ENCODE peak calls at places on chromosomes 5 and 9, in six cellular contexts. One of them, this sample, is unnamed.

GRCh38 chr5:104179057-104179456 is 616.5 kb upstream of the NUDT12 start:
- DNase-seq in HCT116: peak
- DNase-seq in GM23338: peak
- DNase-seq in SK-N-SH: peak
- DNase-seq in PC-3: peak
- DNase-seq in MM.1S: peak
- DNase-seq in this sample: peak

GRCh38 chr5:111953351-111954127 is 196.5 kb upstream of the NREP start:
- DNase-seq in MM.1S: no peak
- DNase-seq in SK-N-SH: no peak
- DNase-seq in HCT116: no peak
- DNase-seq in GM23338: no peak
- DNase-seq in PC-3: no peak
- DNase-seq in this sample: peak

GRCh38 chr5:2184024-2184362 is 301.3 kb upstream of the IRX4 start:
- DNase-seq in GM23338: no peak
- DNase-seq in PC-3: no peak
- DNase-seq in MM.1S: no peak
- DNase-seq in SK-N-SH: no peak
- DNase-seq in HCT116: no peak
- DNase-seq in this sample: no peak

GRCh38 chr5:38695021-38695961 is 138.8 kb upstream of the LIFR start:
- DNase-seq in SK-N-SH: no peak
- DNase-seq in HCT116: no peak
- DNase-seq in GM23338: no peak
- DNase-seq in MM.1S: no peak
- DNase-seq in PC-3: no peak
- DNase-seq in this sample: no peak

GRCh38 chr5:9361835-9362234 is 184.0 kb downstream of the SEMA5A start:
- DNase-seq in SK-N-SH: peak
- DNase-seq in PC-3: peak
- DNase-seq in MM.1S: peak
- DNase-seq in HCT116: peak
- DNase-seq in GM23338: peak
- DNase-seq in this sample: peak

GRCh38 chr9:101453776-101454570 is 18.4 kb upstream of the ALDOB start:
- DNase-seq in SK-N-SH: no peak
- DNase-seq in MM.1S: no peak
- DNase-seq in PC-3: no peak
- DNase-seq in HCT116: no peak
- DNase-seq in GM23338: no peak
- DNase-seq in this sample: peak

GRCh38 chr9:78280982-78281668 is 15.8 kb upstream of the PSAT1 start:
- DNase-seq in HCT116: no peak
- DNase-seq in MM.1S: no peak
- DNase-seq in SK-N-SH: peak
- DNase-seq in PC-3: no peak
- DNase-seq in GM23338: no peak
- DNase-seq in this sample: peak

GRCh38 chr5:37900692-37901091 is 60.9 kb upstream of the GDNF start:
- DNase-seq in GM23338: peak
- DNase-seq in MM.1S: no peak
- DNase-seq in PC-3: peak
- DNase-seq in HCT116: peak
- DNase-seq in SK-N-SH: peak
- DNase-seq in this sample: peak

GRCh38 chr9:114002986-114003740 is 74.9 kb downstream of the AMBP start:
- DNase-seq in SK-N-SH: no peak
- DNase-seq in HCT116: no peak
- DNase-seq in MM.1S: no peak
- DNase-seq in PC-3: no peak
- DNase-seq in GM23338: no peak
- DNase-seq in this sample: no peak

GRCh38 chr9:35105571-35106342 is 2.8 kb upstream of the STOML2 start:
- DNase-seq in HCT116: no peak
- DNase-seq in MM.1S: no peak
- DNase-seq in PC-3: no peak
- DNase-seq in SK-N-SH: no peak
- DNase-seq in GM23338: no peak
- DNase-seq in this sample: no peak

GRCh38 chr9:130446111-130446861 is 1.5 kb downstream of the ASS1 start:
- DNase-seq in SK-N-SH: peak
- DNase-seq in MM.1S: no peak
- DNase-seq in HCT116: no peak
- DNase-seq in GM23338: peak
- DNase-seq in PC-3: peak
- DNase-seq in this sample: peak

GRCh38 chr5:50849554-50849953 is 183.1 kb downstream of the PARP8 start:
- DNase-seq in PC-3: no peak
- DNase-seq in SK-N-SH: no peak
- DNase-seq in GM23338: no peak
- DNase-seq in MM.1S: no peak
- DNase-seq in HCT116: no peak
- DNase-seq in this sample: no peak

GRCh38 chr5:177403194-177403825 is 2.8 kb upstream of the PFN3 start:
- DNase-seq in GM23338: peak
- DNase-seq in MM.1S: peak
- DNase-seq in HCT116: no peak
- DNase-seq in SK-N-SH: no peak
- DNase-seq in PC-3: peak
- DNase-seq in this sample: peak

GRCh38 chr5:5765066-5765465 is 342.6 kb downstream of the ICE1 start:
- DNase-seq in HCT116: no peak
- DNase-seq in GM23338: no peak
- DNase-seq in PC-3: no peak
- DNase-seq in MM.1S: no peak
- DNase-seq in SK-N-SH: no peak
- DNase-seq in this sample: no peak

GRCh38 chr9:121734465-121734864 is 83.0 kb downstream of the DAB2IP start:
- DNase-seq in HCT116: no peak
- DNase-seq in GM23338: no peak
- DNase-seq in MM.1S: no peak
- DNase-seq in SK-N-SH: no peak
- DNase-seq in PC-3: no peak
- DNase-seq in this sample: peak

GRCh38 chr9:85742630-85742928 is 825 bp upstream of the AGTPBP1 start:
- DNase-seq in SK-N-SH: no peak
- DNase-seq in HCT116: no peak
- DNase-seq in GM23338: no peak
- DNase-seq in PC-3: peak
- DNase-seq in MM.1S: peak
- DNase-seq in this sample: peak

GRCh38 chr9:129506892-129507291 is 114.0 kb downstream of the C9orf50 start:
- DNase-seq in SK-N-SH: peak
- DNase-seq in MM.1S: no peak
- DNase-seq in PC-3: no peak
- DNase-seq in HCT116: no peak
- DNase-seq in GM23338: peak
- DNase-seq in this sample: peak

GRCh38 chr5:151157426-151158286 is at the start of gene ANXA6:
- DNase-seq in SK-N-SH: peak
- DNase-seq in HCT116: peak
- DNase-seq in GM23338: peak
- DNase-seq in PC-3: peak
- DNase-seq in MM.1S: peak
- DNase-seq in this sample: peak

GRCh38 chr9:120912958-120913672 is 13.5 kb downstream of the TRAF1 start:
- DNase-seq in SK-N-SH: no peak
- DNase-seq in PC-3: no peak
- DNase-seq in MM.1S: no peak
- DNase-seq in GM23338: no peak
- DNase-seq in HCT116: no peak
- DNase-seq in this sample: no peak

GRCh38 chr9:109411069-109411761 is 86.9 kb downstream of the PTPN3 start:
- DNase-seq in PC-3: no peak
- DNase-seq in MM.1S: no peak
- DNase-seq in GM23338: no peak
- DNase-seq in HCT116: no peak
- DNase-seq in SK-N-SH: no peak
- DNase-seq in this sample: no peak

GRCh38 chr9:5446451-5447236 is 3.7 kb upstream of the CD274 start:
- DNase-seq in HCT116: no peak
- DNase-seq in PC-3: peak
- DNase-seq in MM.1S: no peak
- DNase-seq in GM23338: no peak
- DNase-seq in SK-N-SH: no peak
- DNase-seq in this sample: peak

GRCh38 chr5:55226027-55226933 is 835 bp downstream of the MCIDAS start:
- DNase-seq in MM.1S: peak
- DNase-seq in GM23338: peak
- DNase-seq in HCT116: peak
- DNase-seq in SK-N-SH: peak
- DNase-seq in PC-3: peak
- DNase-seq in this sample: peak

GRCh38 chr5:149863176-149863575 is 81.4 kb downstream of the PDE6A start:
- DNase-seq in MM.1S: no peak
- DNase-seq in SK-N-SH: no peak
- DNase-seq in HCT116: no peak
- DNase-seq in GM23338: no peak
- DNase-seq in PC-3: no peak
- DNase-seq in this sample: no peak

GRCh38 chr5:149857499-149857898 is 87.1 kb downstream of the PDE6A start:
- DNase-seq in MM.1S: no peak
- DNase-seq in HCT116: no peak
- DNase-seq in SK-N-SH: peak
- DNase-seq in GM23338: no peak
- DNase-seq in PC-3: peak
- DNase-seq in this sample: no peak

GRCh38 chr5:149863830-149864229 is 80.8 kb downstream of the PDE6A start:
- DNase-seq in PC-3: no peak
- DNase-seq in HCT116: no peak
- DNase-seq in MM.1S: no peak
- DNase-seq in SK-N-SH: no peak
- DNase-seq in GM23338: no peak
- DNase-seq in this sample: no peak

GRCh38 chr5:149865746-149866145 is 78.8 kb downstream of the PDE6A start:
- DNase-seq in PC-3: no peak
- DNase-seq in HCT116: no peak
- DNase-seq in SK-N-SH: no peak
- DNase-seq in MM.1S: no peak
- DNase-seq in GM23338: no peak
- DNase-seq in this sample: no peak

DNA sequence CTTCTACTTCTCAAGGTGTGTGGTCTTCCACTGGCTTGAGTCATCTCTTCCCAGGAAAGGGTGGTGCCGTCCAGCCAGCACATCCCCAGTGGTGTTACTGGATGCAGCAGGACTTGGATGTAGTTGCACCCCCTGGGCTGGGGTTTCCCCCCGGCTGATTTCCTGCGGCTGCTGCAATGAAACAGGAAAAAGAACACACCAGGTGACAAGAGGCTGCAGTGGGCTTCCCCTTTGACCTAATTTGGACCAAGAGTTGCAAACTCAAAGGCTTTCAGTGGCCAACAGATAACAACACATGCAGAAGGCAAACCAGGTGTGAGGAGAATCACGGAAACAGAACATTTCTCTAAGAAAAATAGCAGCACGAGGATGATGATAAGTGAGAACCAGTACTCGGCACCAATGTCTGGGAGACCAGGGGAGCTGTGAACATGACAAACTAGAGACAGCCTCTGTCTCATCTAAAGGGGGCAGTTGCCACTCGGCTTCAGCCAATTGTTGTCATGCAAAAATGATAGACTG is 83.7 kb downstream of the PDE6A start:
- DNase-seq in SK-N-SH: no peak
- DNase-seq in GM23338: peak
- DNase-seq in PC-3: peak
- DNase-seq in MM.1S: peak
- DNase-seq in HCT116: no peak
- DNase-seq in this sample: no peak
- TF ChIP-seq EZH2phosphoT487 in SK-N-SH: no peak
- TF ChIP-seq EZH2phosphoT487 in GM23338: no peak
- TF ChIP-seq EZH2phosphoT487 in PC-3: no peak
- TF ChIP-seq EZH2phosphoT487 in MM.1S: no peak
- TF ChIP-seq EZH2phosphoT487 in HCT116: no peak
- TF ChIP-seq EZH2phosphoT487 in this sample: no peak

GRCh38 chr9:38019731-38020130 is 49.3 kb downstream of the SHB start:
- DNase-seq in SK-N-SH: no peak
- DNase-seq in PC-3: no peak
- DNase-seq in GM23338: no peak
- DNase-seq in MM.1S: no peak
- DNase-seq in HCT116: no peak
- DNase-seq in this sample: peak

GRCh38 chr9:38017149-38017884 is 51.7 kb downstream of the SHB start:
- DNase-seq in GM23338: peak
- DNase-seq in SK-N-SH: peak
- DNase-seq in PC-3: peak
- DNase-seq in MM.1S: no peak
- DNase-seq in HCT116: no peak
- DNase-seq in this sample: peak

GRCh38 chr9:38017885-38018186 is 51.2 kb downstream of the SHB start:
- DNase-seq in GM23338: no peak
- DNase-seq in HCT116: no peak
- DNase-seq in MM.1S: no peak
- DNase-seq in PC-3: no peak
- DNase-seq in SK-N-SH: no peak
- DNase-seq in this sample: peak

GRCh38 chr9:38018964-38019602 is 49.9 kb downstream of the SHB start:
- DNase-seq in GM23338: no peak
- DNase-seq in SK-N-SH: no peak
- DNase-seq in MM.1S: no peak
- DNase-seq in PC-3: peak
- DNase-seq in HCT116: no peak
- DNase-seq in this sample: peak

GRCh38 chr9:38018230-38018963 is 50.6 kb downstream of the SHB start:
- DNase-seq in PC-3: no peak
- DNase-seq in SK-N-SH: peak
- DNase-seq in MM.1S: no peak
- DNase-seq in HCT116: no peak
- DNase-seq in GM23338: no peak
- DNase-seq in this sample: peak
- H3K4me3 ChIP-seq in PC-3: peak
- H3K4me3 ChIP-seq in SK-N-SH: peak
- H3K4me3 ChIP-seq in MM.1S: no peak
- H3K4me3 ChIP-seq in HCT116: no peak
- H3K4me3 ChIP-seq in GM23338: no peak
- H3K4me3 ChIP-seq in this sample: peak

DNA sequence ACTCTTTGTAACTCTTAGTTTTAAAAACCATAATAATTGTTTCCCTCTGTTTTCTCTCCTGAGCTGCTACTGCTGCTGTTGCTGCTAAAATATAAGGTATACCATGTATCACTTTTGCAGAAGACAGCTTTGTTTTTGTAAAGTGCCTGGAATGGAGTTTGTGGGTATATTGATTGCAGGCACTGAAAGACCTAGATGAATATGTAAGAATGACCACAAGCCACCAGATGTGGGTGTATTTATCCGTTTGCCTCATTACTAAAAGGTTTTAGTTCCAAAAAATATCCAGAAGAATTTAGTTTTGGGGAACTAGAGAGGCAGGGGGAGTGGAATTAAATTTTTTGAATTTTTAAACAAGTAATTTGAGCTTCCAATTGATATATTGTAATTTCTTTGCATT is 151.1 kb upstream of the CDKN2B start:
- DNase-seq in GM23338: no peak
- DNase-seq in MM.1S: no peak
- DNase-seq in PC-3: no peak
- DNase-seq in SK-N-SH: no peak
- DNase-seq in HCT116: no peak
- DNase-seq in this sample: peak
- H3K4me2 ChIP-seq in GM23338: no peak
- H3K4me2 ChIP-seq in MM.1S: no peak
- H3K4me2 ChIP-seq in PC-3: no peak
- H3K4me2 ChIP-seq in SK-N-SH: no peak
- H3K4me2 ChIP-seq in HCT116: no peak
- H3K4me2 ChIP-seq in this sample: no peak

GRCh38 chr5:80540691-80541090 is 29.4 kb downstream of the ANKRD34B start:
- DNase-seq in SK-N-SH: no peak
- DNase-seq in GM23338: no peak
- DNase-seq in HCT116: no peak
- DNase-seq in PC-3: no peak
- DNase-seq in MM.1S: no peak
- DNase-seq in this sample: no peak
- TF ChIP-seq EZH2phosphoT487 in SK-N-SH: no peak
- TF ChIP-seq EZH2phosphoT487 in GM23338: no peak
- TF ChIP-seq EZH2phosphoT487 in HCT116: no peak
- TF ChIP-seq EZH2phosphoT487 in PC-3: no peak
- TF ChIP-seq EZH2phosphoT487 in MM.1S: no peak
- TF ChIP-seq EZH2phosphoT487 in this sample: no peak